ENCODE peak calls at places on chromosomes 2 and 18, in ten cellular contexts. W is suprapubic skin, Y is adrenal gland, M is left ventricle myocardium inferior, J is stomach, I is esophagus squamous epithelium, Z is spleen, N is WERI-Rb-1, B is uterus, S is Peyer's patch. O is an unnamed sample.

GRCh38 chr2:191255756-191256312 is 10.6 kb downstream of the MYO1B start:
- DNase-seq in M (no peak), Y (no peak), Z (no peak), B (no peak), I (no peak), J (no peak), N (no peak), S (no peak), W (no peak), O (no peak)

GRCh38 chr2:218396688-218397501 is 2.8 kb upstream of the CTDSP1 start:
- DNase-seq in Z (peak; percentile 95), Y (peak; percentile 84), W (peak; percentile 90), B (peak; percentile 76), M (peak; percentile 84), J (peak; percentile 78), I (no peak), N (peak; percentile 58), S (peak; percentile 87), O (peak; percentile 84)

GRCh38 chr18:37441821-37442220 is 123.8 kb downstream of the CELF4 start:
- DNase-seq in M (no peak), I (no peak), W (no peak), N (no peak), S (no peak), Z (no peak), B (no peak), Y (no peak), J (no peak), O (no peak)

GRCh38 chr2:218997730-218998129 is 4.5 kb upstream of the CRYBA2 start:
- DNase-seq in M (no peak), B (no peak), I (no peak), N (no peak), Z (no peak), S (no peak), J (no peak), W (no peak), Y (no peak), O (no peak)

GRCh38 chr2:109372171-109372568 is 241.6 kb downstream of the SEPTIN10 start:
- DNase-seq in M (no peak), Z (no peak), Y (no peak), W (no peak), B (no peak), I (no peak), S (peak; percentile 3), N (no peak), J (peak; percentile 7), O (no peak)

GRCh38 chr2:128375454-128375853 is 56.8 kb upstream of the HS6ST1 start:
- DNase-seq in S (no peak), I (no peak), B (no peak), Z (peak; percentile 73), J (peak; percentile 25), N (no peak), M (no peak), W (peak; percentile 76), Y (no peak), O (no peak)

GRCh38 chr2:50049237-50049636 is 894.9 kb upstream of the FSHR start:
- DNase-seq in W (no peak), M (no peak), N (no peak), J (no peak), Y (no peak), Z (no peak), I (no peak), S (no peak), B (no peak), O (no peak)

GRCh38 chr2:67727623-67728022 is 330.5 kb downstream of the ETAA1 start:
- DNase-seq in I (no peak), N (no peak), J (no peak), M (no peak), B (no peak), W (no peak), S (no peak), Z (no peak), Y (no peak), O (no peak)

GRCh38 chr2:46780801-46781445 is 134.7 kb downstream of the MCFD2 start:
- DNase-seq in Z (no peak), I (no peak), J (no peak), B (peak; percentile 66), Y (no peak), W (no peak), M (peak; percentile 45), S (no peak), N (peak; percentile 73), O (no peak)

GRCh38 chr18:12580630-12581342 is 77.1 kb downstream of the SPIRE1 start:
- DNase-seq in Z (no peak), M (no peak), N (no peak), I (no peak), W (no peak), S (no peak), B (no peak), J (no peak), Y (no peak), O (no peak)

GRCh38 chr18:8930990-8931648 is 171.4 kb upstream of the NDUFV2 start:
- DNase-seq in Y (no peak), S (no peak), J (no peak), Z (no peak), B (no peak), W (no peak), N (no peak), M (no peak), I (no peak), O (no peak)

GRCh38 chr18:8936646-8937045 is 165.9 kb upstream of the NDUFV2 start:
- DNase-seq in M (no peak), I (no peak), N (no peak), Y (no peak), B (no peak), J (no peak), Z (no peak), W (no peak), S (no peak), O (no peak)

GRCh38 chr18:8933714-8934284 is 168.7 kb upstream of the NDUFV2 start:
- DNase-seq in Z (no peak), Y (no peak), S (no peak), B (no peak), I (no peak), J (no peak), W (no peak), M (no peak), N (no peak), O (no peak)

GRCh38 chr18:8929381-8929780 is 173.1 kb upstream of the NDUFV2 start:
- DNase-seq in Y (no peak), B (no peak), S (no peak), N (no peak), W (no peak), I (no peak), Z (no peak), J (no peak), M (no peak), O (no peak)

DNA sequence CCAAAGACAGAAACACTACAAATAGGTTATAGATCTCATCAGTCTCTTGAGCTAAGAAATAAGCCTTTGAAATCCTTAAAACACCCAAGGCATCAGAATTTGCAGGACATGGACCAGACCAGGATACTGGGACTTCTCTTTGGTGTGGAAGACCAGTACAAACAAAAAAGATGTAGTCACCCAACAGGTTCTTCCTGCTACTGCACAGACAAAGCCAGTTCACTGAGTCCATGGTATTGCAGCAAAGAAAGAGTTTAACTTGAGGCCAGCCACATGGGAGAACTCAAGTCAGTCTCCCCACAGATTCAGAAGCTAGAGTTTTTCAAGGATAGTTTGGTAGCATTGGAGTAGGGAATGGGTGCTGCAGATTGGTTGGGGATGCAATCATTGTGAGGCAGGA is 169.6 kb upstream of the NDUFV2 start:
- DNase-seq in S (no peak), W (no peak), J (no peak), N (no peak), M (no peak), Y (no peak), I (no peak), Z (no peak), B (no peak), O (no peak)
- H3K4me3 ChIP-seq in S (no peak overlapping the region), W (no peak overlapping the region), J (no peak overlapping the region), N (no peak overlapping the region), M (no peak overlapping the region), Y (no peak overlapping the region), I (no peak overlapping the region), Z (no peak overlapping the region), B (no peak overlapping the region), O (no peak overlapping the region)

GRCh38 chr2:72825271-72826155 is at the start of gene EXOC6B:
- DNase-seq in B (peak; percentile 92), J (peak; percentile 94), N (peak; percentile 98), M (peak; percentile 93), W (peak; percentile 95), I (peak; percentile 43), Z (peak; percentile 95), Y (peak; percentile 93), S (peak; percentile 84), O (peak; percentile 95)
- H3K27ac ChIP-seq in B (peak within 1 kb of the TSS; percentile 87), J (peak within 1 kb of the TSS; percentile 71), N (peak within 1 kb of the TSS; percentile 90), M (peak within 1 kb of the TSS; percentile 89), W (peak within 1 kb of the TSS; percentile 78), I (peak within 1 kb of the TSS; percentile 92), Z (peak within 1 kb of the TSS; percentile 81), Y (peak within 1 kb of the TSS; percentile 82), S (peak within 1 kb of the TSS; percentile 86), O (peak within 1 kb of the TSS; percentile 49)

GRCh38 chr18:51541230-51541629 is 343.7 kb upstream of the MEX3C start:
- DNase-seq in N (no peak), M (no peak), W (no peak), Y (no peak), B (no peak), S (no peak), I (no peak), J (no peak), Z (no peak), O (no peak)

GRCh38 chr18:51531496-51531895 is 334.0 kb upstream of the MEX3C start:
- DNase-seq in I (no peak), B (no peak), M (no peak), S (no peak), N (no peak), W (no peak), Z (no peak), J (no peak), Y (no peak), O (no peak)

GRCh38 chr18:51540562-51540961 is 343.1 kb upstream of the MEX3C start:
- DNase-seq in N (no peak), Z (no peak), S (no peak), Y (no peak), B (no peak), J (no peak), M (no peak), W (no peak), I (no peak), O (no peak)

GRCh38 chr18:51537487-51537886 is 340.0 kb upstream of the MEX3C start:
- DNase-seq in W (no peak), N (peak; percentile 80), B (no peak), I (no peak), Y (peak; percentile 24), M (peak; percentile 21), J (no peak), S (peak; percentile 20), Z (peak; percentile 74), O (no peak)
- TF ChIP-seq CTCF in W (peak; percentile 5), N (peak; percentile 69), B (no peak), I (peak; percentile 35), Y (no peak), M (peak; percentile 58), J (no peak), S (no peak), Z (no peak), O (no peak)

DNA sequence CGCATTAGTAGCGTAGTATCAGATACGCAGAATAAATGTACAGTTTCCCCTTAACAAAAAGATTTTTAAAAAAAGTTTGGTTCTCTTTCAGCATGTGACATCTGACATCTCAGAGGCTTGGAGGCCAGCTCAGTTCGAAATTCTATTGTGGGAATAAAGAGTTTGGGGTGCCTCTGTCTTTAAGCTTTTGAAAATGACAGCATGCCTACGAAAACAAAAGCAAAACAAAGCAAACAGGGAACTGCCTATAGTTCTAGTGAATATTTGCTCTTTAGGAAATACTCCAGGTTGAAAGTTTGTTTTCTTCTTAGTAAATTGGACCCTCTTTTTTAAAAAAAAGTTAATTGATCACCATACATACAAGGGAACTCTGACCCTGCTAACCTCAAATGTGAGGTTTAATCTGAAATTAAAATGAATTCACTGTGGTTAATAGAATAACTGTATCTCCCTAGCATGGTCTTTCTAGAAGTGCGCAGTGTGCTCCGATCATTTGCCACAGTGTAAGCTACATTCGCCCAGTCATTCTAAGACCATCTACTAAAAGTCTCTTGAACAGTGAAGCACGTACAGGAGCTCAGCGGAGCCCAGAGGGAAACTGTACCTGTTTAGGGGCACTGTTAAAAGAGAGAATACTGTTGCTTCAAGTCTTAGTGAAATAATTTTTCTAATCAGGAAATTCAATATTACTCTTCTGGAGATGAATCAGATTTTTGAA is 347.0 kb upstream of the CDH2 start:
- DNase-seq in Y (no peak), I (no peak), B (no peak), W (no peak), N (no peak), S (no peak), Z (no peak), M (no peak), J (no peak), O (no peak)
- H3K4me3 ChIP-seq in Y (no peak overlapping the region), I (no peak overlapping the region), B (no peak overlapping the region), W (no peak overlapping the region), N (no peak overlapping the region), S (no peak overlapping the region), Z (no peak overlapping the region), M (no peak overlapping the region), J (no peak overlapping the region), O (no peak overlapping the region)